ENCODE peak calls at places on chromosomes 2 and 18, in seven cellular contexts. W is right cardiac atrium; M is body of pancreas; O is upper lobe of right lung; Q is pancreas; C is CD4-positive, alpha-beta T cell; E is thoracic aorta. B is an unnamed sample.

GRCh38 chr2:7686016-7686385 is 768.8 kb downstream of the RNF144A start:
- DNase-seq in M (no peak), E (no peak), W (no peak), Q (no peak), O (no peak), C (no peak), B (no peak)

GRCh38 chr18:22613788-22614187 is 196.1 kb upstream of the CTAGE1 start:
- DNase-seq in Q (no peak), E (no peak), W (no peak), O (no peak), M (no peak), C (no peak), B (no peak)

GRCh38 chr18:67669993-67670671 is 153.6 kb upstream of the DSEL start:
- DNase-seq in Q (no peak), M (no peak), O (no peak), W (no peak), C (no peak), E (no peak), B (no peak)

GRCh38 chr2:226798422-226799210 is 1.0 kb downstream of the IRS1 start:
- DNase-seq in O (peak; percentile 77), Q (peak; percentile 54), W (peak; percentile 42), C (peak; percentile 40), M (peak; percentile 60), E (no peak), B (peak; percentile 69)

GRCh38 chr2:215752436-215752835 is 260.9 kb downstream of the MREG start:
- DNase-seq in M (no peak), W (no peak), O (no peak), C (no peak), E (no peak), Q (no peak), B (no peak)

GRCh38 chr18:65326831-65327230 is 424.0 kb upstream of the CDH7 start:
- DNase-seq in Q (no peak), M (no peak), C (no peak), W (no peak), O (no peak), E (no peak), B (no peak)

GRCh38 chr2:127176371-127177311 is 43.5 kb downstream of the CYP27C1 start:
- DNase-seq in W (peak; percentile 73), E (no peak), Q (no peak), O (peak; percentile 68), M (peak; percentile 56), C (no peak), B (peak; percentile 33)

GRCh38 chr18:44651453-44651852 is 29.2 kb upstream of the SETBP1 start:
- DNase-seq in Q (no peak), O (no peak), E (no peak), M (peak; percentile 35), C (no peak), W (peak; percentile 27), B (no peak)

GRCh38 chr2:70381821-70382220 is 80.0 kb upstream of the FAM136A start:
- DNase-seq in W (no peak), C (no peak), M (peak; percentile 11), E (no peak), Q (no peak), O (no peak), B (no peak)

GRCh38 chr2:10879159-10879558 is 32.6 kb upstream of the KCNF1 start:
- DNase-seq in W (no peak), Q (no peak), M (no peak), E (no peak), O (no peak), C (no peak), B (no peak)

GRCh38 chr2:227613272-227613660 is 1.4 kb downstream of the SCYGR3 start:
- DNase-seq in O (no peak), E (no peak), W (no peak), Q (no peak), C (no peak), M (no peak), B (no peak)

GRCh38 chr2:74261204-74261864 is 62.9 kb downstream of the MTHFD2 start:
- DNase-seq in M (peak; percentile 40), E (no peak), O (no peak), W (no peak), C (no peak), Q (no peak), B (no peak)

GRCh38 chr2:10419553-10420257 is 28.4 kb downstream of the ODC1 start:
- DNase-seq in W (no peak), C (no peak), M (no peak), O (no peak), Q (peak; percentile 21), E (no peak), B (no peak)

GRCh38 chr2:169080250-169081035 is 11.1 kb downstream of the DHRS9 start:
- DNase-seq in C (no peak), Q (no peak), W (no peak), E (no peak), M (peak; percentile 19), O (no peak), B (no peak)

GRCh38 chr2:45404807-45405297 is 206.2 kb downstream of the SRBD1 start:
- DNase-seq in O (no peak), Q (no peak), W (peak; percentile 26), E (no peak), M (no peak), C (no peak), B (no peak)
- H3K9me3 ChIP-seq in O (no peaks in the 10 kb centered on the region), Q (no peaks in the 10 kb centered on the region), W (no peaks in the 10 kb centered on the region), E (no peaks in the 10 kb centered on the region), M (no peaks in the 10 kb centered on the region), C (no peaks in the 10 kb centered on the region), B (no peaks in the 10 kb centered on the region)

GRCh38 chr2:96859338-96859649 is 1.5 kb upstream of the ANKRD39 start:
- DNase-seq in Q (peak; percentile 70), E (no peak), W (peak; percentile 78), O (no peak), C (no peak), M (peak; percentile 31), B (no peak)

GRCh38 chr2:96861074-96861473 is 3.3 kb upstream of the ANKRD39 start:
- DNase-seq in E (no peak), W (no peak), C (no peak), Q (no peak), O (peak; percentile 64), M (no peak), B (no peak)

GRCh38 chr2:96859681-96860064 is 1.9 kb upstream of the ANKRD39 start:
- DNase-seq in W (no peak), O (no peak), M (no peak), C (no peak), Q (no peak), E (no peak), B (no peak)

GRCh38 chr2:96856776-96857673 is 791 bp downstream of the ANKRD39 start:
- DNase-seq in O (no peak), W (no peak), C (no peak), Q (no peak), E (no peak), M (peak; percentile 40), B (peak; percentile 49)

DNA sequence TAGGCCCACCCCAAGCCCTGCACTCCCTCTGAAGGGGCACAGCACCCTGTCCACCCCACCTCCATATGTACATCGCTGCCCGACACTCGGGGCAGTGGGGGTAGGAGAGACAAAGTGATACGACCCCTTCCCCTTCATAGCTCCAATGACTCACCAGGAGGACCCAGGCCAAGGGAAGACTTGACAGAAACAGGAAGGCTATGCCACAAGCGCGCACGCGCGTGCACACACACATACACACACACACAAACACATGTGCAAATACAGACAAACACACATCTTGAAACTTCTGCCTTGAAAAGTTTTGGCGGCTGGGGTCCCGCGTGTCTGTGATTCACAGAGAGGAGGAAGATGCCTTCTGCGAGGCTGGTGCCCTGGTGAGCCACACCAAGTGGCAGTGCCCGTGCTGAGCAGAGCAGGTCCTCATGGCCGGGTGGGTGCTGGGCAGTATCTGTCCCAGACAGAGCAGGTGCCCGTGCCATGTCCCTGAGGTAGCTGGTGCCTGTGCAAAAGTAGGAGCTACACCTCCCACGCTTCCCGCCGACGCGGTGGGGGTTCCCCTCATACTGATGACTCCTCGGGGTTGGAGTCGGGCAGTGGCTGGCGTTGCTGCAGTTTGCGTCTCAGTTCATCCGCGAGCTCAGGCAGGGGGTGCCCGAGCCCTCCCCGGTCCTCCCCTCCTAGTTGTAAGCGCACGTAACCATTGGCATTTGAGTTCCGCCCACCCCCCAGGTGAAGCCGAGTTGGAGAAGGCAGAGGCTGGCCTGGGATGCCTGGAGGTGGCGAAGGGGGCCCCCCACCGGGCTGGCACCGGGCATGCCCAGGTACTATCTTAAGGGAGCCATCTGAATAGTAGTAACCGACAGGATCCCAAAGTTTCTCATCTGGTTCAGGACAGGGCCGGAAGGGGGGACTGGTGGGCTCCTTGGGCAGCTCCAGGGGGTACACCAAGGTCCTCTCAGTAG is 2.5 kb upstream of the ANKRD39 start:
- DNase-seq in Q (no peak), O (no peak), W (no peak), E (no peak), M (no peak), C (peak; percentile 22), B (no peak)
- H3K9me3 ChIP-seq in Q (no peaks in the 10 kb centered on the region), O (no peaks in the 10 kb centered on the region), W (no peaks in the 10 kb centered on the region), E (no peaks in the 10 kb centered on the region), M (no peaks in the 10 kb centered on the region), C (no peaks in the 10 kb centered on the region), B (no peaks in the 10 kb centered on the region)

GRCh38 chr2:222297600-222297935 is 1.2 kb downstream of the PAX3 start:
- DNase-seq in M (no peak), W (no peak), O (no peak), E (no peak), Q (no peak), C (no peak), B (no peak)
- H3K9me3 ChIP-seq in M (no peaks in the 10 kb centered on the region), W (no peaks in the 10 kb centered on the region), O (no peaks in the 10 kb centered on the region), E (no peaks in the 10 kb centered on the region), Q (no peaks in the 10 kb centered on the region), C (peaks cover 6% of the 10 kb centered on the region), B (no peaks in the 10 kb centered on the region)

GRCh38 chr2:19547321-19547720 is 188.9 kb upstream of the OSR1 start:
- DNase-seq in M (no peak), E (no peak), O (no peak), Q (no peak), C (no peak), W (no peak), B (no peak)

GRCh38 chr2:19545507-19545906 is 187.1 kb upstream of the OSR1 start:
- DNase-seq in C (no peak), E (no peak), M (no peak), W (no peak), Q (no peak), O (no peak), B (no peak)

GRCh38 chr2:19554520-19554919 is 196.1 kb upstream of the OSR1 start:
- DNase-seq in E (no peak), M (no peak), Q (no peak), O (no peak), W (no peak), C (no peak), B (no peak)

GRCh38 chr2:19548116-19548515 is 189.7 kb upstream of the OSR1 start:
- DNase-seq in C (no peak), E (no peak), M (no peak), O (no peak), Q (no peak), W (no peak), B (no peak)

GRCh38 chr2:19549821-19550220 is 191.4 kb upstream of the OSR1 start:
- DNase-seq in W (no peak), O (no peak), C (no peak), E (no peak), M (no peak), Q (no peak), B (no peak)
- H3K9me3 ChIP-seq in W (no peaks in the 10 kb centered on the region), O (no peaks in the 10 kb centered on the region), C (no peaks in the 10 kb centered on the region), E (no peaks in the 10 kb centered on the region), M (no peaks in the 10 kb centered on the region), Q (no peaks in the 10 kb centered on the region), B (no peaks in the 10 kb centered on the region)

DNA sequence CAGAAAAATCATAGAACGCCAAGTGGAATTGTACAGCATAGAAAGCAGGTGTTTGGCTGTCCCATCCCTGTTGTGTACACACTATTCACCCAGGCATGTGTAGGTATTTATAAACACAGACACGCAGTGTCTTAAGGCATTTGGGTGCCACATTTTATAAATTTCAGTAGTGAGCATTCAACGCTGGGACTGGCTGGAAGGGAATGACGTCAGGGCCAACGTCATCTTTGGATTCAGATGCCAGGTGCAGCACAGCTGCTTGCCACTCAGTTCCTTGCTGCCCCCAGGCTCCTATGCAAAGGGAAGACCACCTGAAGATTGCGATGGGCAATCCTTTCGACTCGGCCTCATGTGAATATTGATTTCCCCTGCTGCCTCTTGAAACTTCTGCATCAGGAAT is 461.7 kb upstream of the SOX11 start:
- DNase-seq in E (no peak), C (no peak), M (no peak), Q (no peak), W (no peak), O (no peak), B (no peak)
- H3K9me3 ChIP-seq in E (no peaks in the 10 kb centered on the region), C (no peaks in the 10 kb centered on the region), M (no peaks in the 10 kb centered on the region), Q (no peaks in the 10 kb centered on the region), W (no peaks in the 10 kb centered on the region), O (no peaks in the 10 kb centered on the region), B (peaks cover 58% of the 10 kb centered on the region)